ENCODE peak calls at places on chromosomes 2 and 18, in five cellular contexts. U is HepG2, X is cardiac fibroblast, F is HL-60, E is B cell. L is an unnamed sample.

GRCh38 chr2:191150451-191151314 is at the start of gene STAT4:
- DNase-seq in U (no peak), X (peak; percentile 58), F (peak; percentile 11), E (peak; percentile 85), L (peak; percentile 53)

GRCh38 chr2:183868153-183868552 is 730.2 kb upstream of the ZNF804A start:
- DNase-seq in U (no peak), X (no peak), F (no peak), E (no peak), L (no peak)

GRCh38 chr18:55161966-55162365 is 202.7 kb upstream of the CCDC68 start:
- DNase-seq in U (no peak), X (peak; percentile 61), F (no peak), E (no peak), L (no peak)

GRCh38 chr2:172311921-172312345 is 115.5 kb upstream of the ITGA6 start:
- DNase-seq in U (no peak), X (peak; percentile 76), F (no peak), E (no peak), L (no peak)

GRCh38 chr2:223779877-223780276 is 57.5 kb downstream of the AP1S3 start:
- DNase-seq in U (peak; percentile 68), X (peak; percentile 59), F (peak; percentile 46), E (peak; percentile 65), L (no peak)

GRCh38 chr2:41782306-41783158 is 265.3 kb upstream of the PKDCC start:
- DNase-seq in U (peak; percentile 41), X (peak; percentile 51), F (peak; percentile 10), E (no peak), L (no peak)

GRCh38 chr2:10514287-10514686 is 66.2 kb upstream of the ODC1 start:
- DNase-seq in U (no peak), X (no peak), F (no peak), E (no peak), L (no peak)

GRCh38 chr2:101741775-101742520 is 44.4 kb downstream of the MAP4K4 start:
- DNase-seq in U (no peak), X (no peak), F (no peak), E (no peak), L (no peak)

GRCh38 chr2:19575618-19576017 is 217.2 kb upstream of the OSR1 start:
- DNase-seq in U (no peak), X (no peak), F (no peak), E (no peak), L (no peak)

GRCh38 chr2:28136557-28136956 is 246.0 kb downstream of the BABAM2 start:
- DNase-seq in U (peak; percentile 25), X (no peak), F (no peak), E (no peak), L (no peak)

GRCh38 chr18:2448565-2449151 is 122.6 kb downstream of the METTL4 start:
- DNase-seq in U (no peak), X (peak; percentile 86), F (peak; percentile 55), E (no peak), L (no peak)

GRCh38 chr2:212015588-212015987 is 523.0 kb downstream of the ERBB4 start:
- DNase-seq in U (no peak), X (no peak), F (no peak), E (no peak), L (no peak)

GRCh38 chr2:40321224-40321623 is 130.7 kb downstream of the SLC8A1 start:
- DNase-seq in U (no peak), X (no peak), F (no peak), E (no peak), L (no peak)

GRCh38 chr2:69253893-69254292 is 133.1 kb downstream of the GFPT1 start:
- DNase-seq in U (no peak), X (peak; percentile 100), F (no peak), E (no peak), L (no peak)

GRCh38 chr2:168577885-168578284 is 121.8 kb downstream of the CERS6 start:
- DNase-seq in U (no peak), X (no peak), F (no peak), E (no peak), L (no peak)

GRCh38 chr2:219274392-219274921 is 4.7 kb upstream of the DNAJB2 start:
- DNase-seq in U (peak; percentile 74), X (peak; percentile 70), F (no peak), E (no peak), L (no peak)

GRCh38 chr2:58634653-58635347 is 393.7 kb upstream of the FANCL start:
- DNase-seq in U (no peak), X (no peak), F (no peak), E (no peak), L (no peak)

GRCh38 chr2:67108231-67108630 is 288.9 kb upstream of the ETAA1 start:
- DNase-seq in U (no peak), X (no peak), F (no peak), E (no peak), L (no peak)

GRCh38 chr2:1606421-1607235 is 137.7 kb downstream of the PXDN start:
- DNase-seq in U (no peak), X (peak; percentile 14), F (no peak), E (no peak), L (peak; percentile 12)

GRCh38 chr2:41160439-41160838 is 708.5 kb upstream of the SLC8A1 start:
- DNase-seq in U (no peak), X (peak; percentile 7), F (no peak), E (no peak), L (no peak)

GRCh38 chr2:51247252-51247651 is 215.3 kb upstream of the NRXN1 start:
- DNase-seq in U (no peak), X (no peak), F (no peak), E (no peak), L (no peak)

GRCh38 chr2:232349946-232350635 is 28.5 kb upstream of the ALPP start:
- DNase-seq in U (no peak), X (no peak), F (no peak), E (no peak), L (peak; percentile 41)

GRCh38 chr2:173982918-173983317 is 17.7 kb upstream of the SP3 start:
- DNase-seq in U (no peak), X (peak; percentile 86), F (no peak), E (no peak), L (no peak)

GRCh38 chr2:44786818-44787214 is 154.7 kb upstream of the SIX3 start:
- DNase-seq in U (no peak), X (no peak), F (no peak), E (no peak), L (no peak)

GRCh38 chr2:200300650-200301314 is 5.7 kb upstream of the SPATS2L start:
- DNase-seq in U (no peak), X (peak; percentile 68), F (no peak), E (no peak), L (no peak)

GRCh38 chr2:237268004-237268708 is 145.8 kb downstream of the COL6A3 start:
- DNase-seq in U (no peak), X (no peak), F (no peak), E (no peak), L (no peak)

GRCh38 chr2:218342837-218343236 is 13.8 kb upstream of the CATIP start:
- DNase-seq in U (no peak), X (no peak), F (no peak), E (no peak), L (no peak)

DNA sequence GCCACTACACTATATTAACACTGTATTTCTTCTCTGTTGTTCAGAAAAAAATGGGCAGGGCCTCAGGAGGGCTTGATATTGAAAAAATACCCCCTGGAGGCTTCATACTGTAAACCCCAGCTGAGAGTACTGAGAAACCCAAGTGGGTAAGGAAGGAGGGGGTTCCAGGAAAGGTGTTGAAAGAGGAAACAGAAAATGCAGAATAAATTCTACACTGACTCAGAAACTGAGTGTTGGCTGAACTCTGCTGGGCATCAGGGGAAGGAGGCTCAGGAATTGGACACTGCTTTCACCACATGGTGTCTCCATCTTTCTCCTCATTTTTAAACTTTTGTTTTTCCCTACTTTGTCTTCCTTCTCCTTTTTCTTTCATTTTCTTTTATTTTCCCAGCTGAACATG is 253.7 kb downstream of the DYM start:
- DNase-seq in U (no peak), X (peak; percentile 35), F (no peak), E (no peak), L (no peak)
- TF ChIP-seq CTCF in U (no peak), X (no peak), F (no peak), E (no peak), L (no peak)

GRCh38 chr2:238974061-238974460 is 126.2 kb downstream of the TWIST2 start:
- DNase-seq in U (no peak), X (peak; percentile 47), F (no peak), E (no peak), L (no peak)

GRCh38 chr2:238973038-238973772 is 125.3 kb downstream of the TWIST2 start:
- DNase-seq in U (no peak), X (peak; percentile 45), F (no peak), E (no peak), L (no peak)

GRCh38 chr2:238975408-238975807 is 127.5 kb downstream of the TWIST2 start:
- DNase-seq in U (no peak), X (no peak), F (no peak), E (no peak), L (no peak)

GRCh38 chr2:238972146-238972445 is 124.2 kb downstream of the TWIST2 start:
- DNase-seq in U (no peak), X (no peak), F (no peak), E (no peak), L (no peak)

DNA sequence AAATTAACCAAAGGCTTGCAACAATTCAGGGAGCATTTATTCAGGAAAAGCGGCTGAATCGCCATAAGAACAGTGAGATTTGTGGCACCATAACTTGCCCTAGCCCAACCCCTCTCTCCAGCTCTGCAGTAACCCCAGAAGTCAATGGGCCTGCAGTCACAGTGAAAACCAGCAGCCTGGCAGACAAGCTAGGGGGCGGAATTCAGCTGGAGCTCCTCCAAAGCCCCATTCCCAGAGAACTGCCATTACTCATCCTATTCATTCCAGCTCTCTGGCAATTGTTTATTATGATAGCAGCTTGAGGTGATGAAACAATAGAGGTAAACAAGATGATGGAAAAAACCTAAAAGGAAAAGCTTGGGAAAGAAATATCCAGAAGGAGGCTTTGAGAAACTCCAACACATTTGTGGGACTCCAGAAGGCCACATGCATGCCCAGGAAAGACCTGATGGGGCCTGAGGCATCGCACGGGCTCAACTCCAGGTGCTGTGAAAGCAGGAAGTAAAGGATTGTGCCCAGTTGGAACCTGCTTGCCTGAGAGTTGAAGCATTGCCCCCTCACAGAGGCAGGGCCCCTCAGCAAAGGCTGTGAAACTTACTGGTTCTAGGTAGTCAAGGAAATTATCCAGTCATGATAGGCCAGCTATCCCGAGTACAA is 126.8 kb downstream of the TWIST2 start:
- DNase-seq in U (no peak), X (peak; percentile 90), F (no peak), E (no peak), L (no peak)
- TF ChIP-seq CTCF in U (no peak), X (peak; percentile 45), F (no peak), E (no peak), L (no peak)

DNA sequence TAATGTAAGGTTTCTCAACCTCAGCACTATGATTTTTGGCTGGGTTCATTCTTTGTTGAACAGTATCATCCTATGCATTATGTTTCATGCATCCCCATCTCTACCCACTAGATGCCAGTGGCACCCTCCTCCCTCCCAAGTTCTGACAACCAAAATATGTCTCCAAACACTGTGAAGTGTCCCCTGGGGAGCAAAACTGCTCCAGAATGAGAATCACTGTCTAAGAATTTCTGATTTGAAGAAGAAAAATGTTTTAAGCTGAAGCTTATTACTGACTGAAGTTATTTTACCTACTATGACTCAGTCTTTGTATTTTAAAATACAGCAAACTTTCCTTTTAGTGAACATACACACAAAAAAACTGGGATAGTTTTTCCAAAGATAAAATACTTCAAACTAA is 3.4 kb downstream of the THADA start:
- DNase-seq in U (no peak), X (no peak), F (no peak), E (no peak), L (no peak)
- TF ChIP-seq CTCF in U (no peak), X (peak; percentile 49), F (no peak), E (no peak), L (no peak)

GRCh38 chr2:233643128-233643527 is 6.9 kb downstream of the UGT1A10 start:
- DNase-seq in U (peak; percentile 36), X (peak; percentile 14), F (peak; percentile 36), E (no peak), L (no peak)
- TF ChIP-seq CTCF in U (peak; percentile 37), X (peak; percentile 32), F (no peak), E (no peak), L (no peak)

L was measured in CD14-positive monocyte.